ENCODE peak calls at places on chromosomes 7 and 10, in four cellular contexts. Q is right cardiac atrium, C is lower lobe of right lung, U is NT2/D1. A is an unnamed sample. For H3K4me1, the result is how much of the 10 kb centered on the place peaks cover.

GRCh38 chr7:82339958-82340357 is 103.6 kb downstream of the CACNA2D1 start:
- DNase-seq in Q (no peak), C (no peak), U (no peak), A (no peak)

GRCh38 chr10:2987185-2987768 is 80.1 kb upstream of the PFKP start:
- DNase-seq in Q (no peak), C (no peak), U (no peak), A (no peak)

GRCh38 chr10:103451871-103452713 is at the start of gene CALHM2:
- DNase-seq in Q (peak), C (peak), U (no peak), A (peak)

GRCh38 chr7:45129906-45130305 is 18.4 kb upstream of the TBRG4 start:
- DNase-seq in Q (no peak), C (no peak), U (no peak), A (no peak)

GRCh38 chr10:69327463-69328345 is 49.4 kb downstream of the HK1 start:
- DNase-seq in Q (peak), C (peak), U (no peak), A (no peak)

GRCh38 chr10:60042959-60043358 is 136.6 kb upstream of the CCDC6 start:
- DNase-seq in Q (no peak), C (no peak), U (no peak), A (no peak)

GRCh38 chr7:139153832-139154231 is 44.3 kb upstream of the ZC3HAV1 start:
- DNase-seq in Q (no peak), C (no peak), U (no peak), A (no peak)

GRCh38 chr10:130767116-130767730 is 544.3 kb downstream of the TCERG1L start:
- DNase-seq in Q (no peak), C (no peak), U (no peak), A (no peak)

GRCh38 chr10:58157076-58157766 is 110.5 kb downstream of the IPMK start:
- DNase-seq in Q (no peak), C (no peak), U (no peak), A (no peak)

GRCh38 chr7:157010588-157011332 is at the start of gene MNX1:
- DNase-seq in Q (no peak), C (peak), U (peak), A (no peak)

GRCh38 chr7:140161047-140161446 is 15.7 kb downstream of the KDM7A start:
- DNase-seq in Q (no peak), C (no peak), U (no peak), A (no peak)

GRCh38 chr10:101485681-101486554 is 102.1 kb downstream of the POLL start:
- DNase-seq in Q (peak), C (no peak), U (no peak), A (peak)
- H3K4me1 ChIP-seq in Q (under half), C (under half), U (under half), A (under half)

GRCh38 chr7:100544386-100544785 is 5.4 kb downstream of the AGFG2 start:
- DNase-seq in Q (no peak), C (no peak), U (no peak), A (no peak)
- H3K4me1 ChIP-seq in Q (under half), C (half or more), U (under half), A (under half)

GRCh38 chr7:149654588-149654987 is 118.8 kb downstream of the ZNF467 start:
- DNase-seq in Q (no peak), C (no peak), U (no peak), A (no peak)

GRCh38 chr7:149655784-149656183 is 117.6 kb downstream of the ZNF467 start:
- DNase-seq in Q (no peak), C (no peak), U (no peak), A (no peak)
- H3K4me1 ChIP-seq in Q (under half), C (under half), U (under half), A (under half)

GRCh38 chr7:48091506-48092433 is 2.7 kb downstream of the UPP1 start:
- DNase-seq in Q (no peak), C (no peak), U (no peak), A (no peak)

GRCh38 chr7:48088559-48089414 is at the start of gene UPP1:
- DNase-seq in Q (peak), C (peak), U (peak), A (peak)

GRCh38 chr7:48087349-48087748 is 1.7 kb upstream of the UPP1 start:
- DNase-seq in Q (no peak), C (no peak), U (no peak), A (no peak)

GRCh38 chr7:48089415-48089975 is 430 bp downstream of the UPP1 start:
- DNase-seq in Q (peak), C (peak), U (no peak), A (no peak)

GRCh38 chr7:48090095-48090805 is 1.2 kb downstream of the UPP1 start:
- DNase-seq in Q (peak), C (peak), U (peak), A (peak)
- H3K4me1 ChIP-seq in Q (under half), C (half or more), U (under half), A (under half)

GRCh38 chr10:110340122-110340521 is 35.4 kb upstream of the SMNDC1 start:
- DNase-seq in Q (no peak), C (no peak), U (no peak), A (no peak)

GRCh38 chr10:110344622-110345021 is 39.9 kb upstream of the SMNDC1 start:
- DNase-seq in Q (no peak), C (no peak), U (no peak), A (no peak)

GRCh38 chr10:110346914-110347313 is 42.2 kb upstream of the SMNDC1 start:
- DNase-seq in Q (no peak), C (no peak), U (no peak), A (no peak)

GRCh38 chr10:110340821-110341220 is 36.1 kb upstream of the SMNDC1 start:
- DNase-seq in Q (no peak), C (no peak), U (no peak), A (no peak)

DNA sequence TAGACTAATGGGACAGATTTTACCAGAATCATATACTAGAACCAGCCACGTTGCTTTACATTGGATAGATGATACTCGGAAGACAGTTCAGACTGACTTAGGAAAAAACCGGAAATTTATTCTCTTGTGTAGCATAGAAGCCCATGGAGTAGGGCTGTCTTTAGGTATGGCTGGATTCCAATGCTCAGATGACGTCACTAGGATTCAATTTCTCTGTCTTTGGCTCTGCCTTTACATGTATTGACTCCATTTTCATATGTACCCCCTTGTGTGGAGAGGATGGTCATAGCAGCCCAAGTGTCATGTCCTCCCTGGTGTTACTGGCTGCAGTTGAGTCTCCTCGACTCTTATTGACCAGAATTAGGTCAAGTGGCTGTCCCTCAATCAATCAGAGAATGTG is 39.2 kb upstream of the SMNDC1 start:
- DNase-seq in Q (no peak), C (no peak), U (no peak), A (no peak)
- H3K4me1 ChIP-seq in Q (under half), C (under half), U (under half), A (under half)

GRCh38 chr7:150336746-150337145 is 4.7 kb downstream of the RARRES2 start:
- DNase-seq in Q (no peak), C (no peak), U (no peak), A (no peak)
- H3K4me1 ChIP-seq in Q (under half), C (under half), U (under half), A (half or more)

DNA sequence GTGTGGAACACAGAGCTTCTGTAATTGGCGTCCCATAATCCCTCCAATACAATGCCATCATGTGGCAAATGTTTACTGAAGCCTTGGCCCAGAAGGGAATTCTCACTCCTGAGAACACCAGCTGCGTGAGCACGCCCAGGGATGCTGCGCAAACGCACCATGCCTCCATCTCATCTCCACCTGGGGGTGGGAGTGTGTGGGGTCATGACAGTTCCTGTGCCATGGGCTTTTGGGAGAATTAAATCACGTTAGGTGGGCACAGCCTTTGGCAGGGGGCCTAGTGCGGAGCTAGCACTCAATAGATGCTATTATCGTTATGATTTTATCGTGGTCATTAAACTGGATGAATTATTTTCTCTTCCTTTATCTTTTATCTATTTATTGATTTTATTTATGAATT is 15.8 kb downstream of the WDFY4 start:
- DNase-seq in Q (no peak), C (no peak), U (no peak), A (no peak)
- H3K4me1 ChIP-seq in Q (under half), C (under half), U (under half), A (under half)

GRCh38 chr10:62021116-62021515 is 119.6 kb downstream of the ARID5B start:
- DNase-seq in Q (no peak), C (no peak), U (no peak), A (no peak)
- H3K4me1 ChIP-seq in Q (under half), C (under half), U (under half), A (under half)